ENCODE peak calls at places on chromosomes 11 and 22, in four cellular contexts. B, H, N and X are unnamed samples.

GRCh38 chr11:128488471-128488870 is 98.9 kb downstream of the ETS1 start:
- DNase-seq in B (no peak), H (peak), N (peak), X (no peak)

GRCh38 chr11:62151737-62152102 is 27.9 kb downstream of the INCENP start:
- DNase-seq in B (no peak), H (no peak), N (no peak), X (no peak)

GRCh38 chr22:25081409-25081824 is 118.2 kb upstream of the CRYBB3 start:
- DNase-seq in B (peak), H (peak), N (no peak), X (peak)

GRCh38 chr11:126366064-126366822 is 10.8 kb downstream of the ST3GAL4 start:
- DNase-seq in B (no peak), H (no peak), N (no peak), X (no peak)

GRCh38 chr11:64793271-64794160 is 9.5 kb downstream of the MAP4K2 start:
- DNase-seq in B (no peak), H (no peak), N (no peak), X (no peak)

GRCh38 chr11:45174963-45175362 is 28.5 kb downstream of the PRDM11 start:
- DNase-seq in B (no peak), H (no peak), N (no peak), X (no peak)

GRCh38 chr11:47111318-47111804 is 65.3 kb downstream of the ARFGAP2 start:
- DNase-seq in B (no peak), H (no peak), N (no peak), X (no peak)

GRCh38 chr22:27461470-27461869 is 340.1 kb downstream of the MN1 start:
- DNase-seq in B (peak), H (peak), N (peak), X (peak)

GRCh38 chr11:108758458-108758857 is 93.6 kb downstream of the DDX10 start:
- DNase-seq in B (no peak), H (no peak), N (no peak), X (no peak)

GRCh38 chr11:28003615-28004014 is 104.3 kb downstream of the KIF18A start:
- DNase-seq in B (no peak), H (no peak), N (no peak), X (no peak)

GRCh38 chr11:46696212-46696558 is 4.2 kb downstream of the ARHGAP1 start:
- DNase-seq in B (no peak), H (no peak), N (no peak), X (no peak)

GRCh38 chr11:45141171-45141570 is 5.3 kb upstream of the PRDM11 start:
- DNase-seq in B (no peak), H (no peak), N (no peak), X (no peak)

GRCh38 chr11:96050435-96051182 is 126.7 kb upstream of the MTMR2 start:
- DNase-seq in B (no peak), H (peak), N (peak), X (no peak)

GRCh38 chr22:32202539-32203180 is 2.2 kb downstream of the RFPL2 start:
- DNase-seq in B (peak), H (peak), N (peak), X (peak)

GRCh38 chr11:66727282-66727882 is 1.6 kb downstream of the SPTBN2 start:
- DNase-seq in B (peak), H (peak), N (peak), X (peak)

GRCh38 chr22:39474351-39474991 is 17.7 kb downstream of the MGAT3 start:
- DNase-seq in B (no peak), H (no peak), N (no peak), X (no peak)

GRCh38 chr11:60657880-60658279 is 41.5 kb upstream of the MS4A8 start:
- DNase-seq in B (no peak), H (no peak), N (no peak), X (no peak)

GRCh38 chr11:44416776-44417175 is 106.8 kb upstream of the ALX4 start:
- DNase-seq in B (no peak), H (peak), N (no peak), X (no peak)

GRCh38 chr11:67409261-67409666 is 5.4 kb downstream of the TBC1D10C start:
- DNase-seq in B (no peak), H (no peak), N (no peak), X (no peak)

GRCh38 chr11:119537641-119538253 is 114.8 kb upstream of the THY1 start:
- DNase-seq in B (no peak), H (no peak), N (no peak), X (no peak)

GRCh38 chr11:119339581-119340334 is 925 bp downstream of the C1QTNF5 start:
- DNase-seq in B (no peak), H (peak), N (peak), X (no peak)

GRCh38 chr11:12674936-12675696 is 895 bp downstream of the TEAD1 start:
- DNase-seq in B (no peak), H (no peak), N (peak), X (no peak)

GRCh38 chr11:96054870-96055705 is 131.2 kb upstream of the MTMR2 start:
- DNase-seq in B (peak), H (peak), N (peak), X (peak)

GRCh38 chr11:62147545-62147944 is 23.7 kb downstream of the INCENP start:
- DNase-seq in B (no peak), H (no peak), N (no peak), X (no peak)

GRCh38 chr11:61959026-61959608 is 8.3 kb downstream of the FTH1 start:
- DNase-seq in B (no peak), H (peak), N (no peak), X (no peak)

GRCh38 chr11:70608568-70609314 is 210.4 kb downstream of the CTTN start:
- DNase-seq in B (no peak), H (no peak), N (peak), X (no peak)

GRCh38 chr11:6637871-6638270 is 17.7 kb downstream of the DCHS1 start:
- DNase-seq in B (no peak), H (no peak), N (peak), X (no peak)

GRCh38 chr11:118658372-118659313 is 20.8 kb downstream of the TREH start:
- DNase-seq in B (no peak), H (peak), N (peak), X (no peak)

GRCh38 chr11:29448246-29448877 is 568.5 kb downstream of the KCNA4 start:
- DNase-seq in B (peak), H (peak), N (peak), X (peak)

GRCh38 chr22:50035976-50036375 is 22.1 kb downstream of the TTLL8 start:
- DNase-seq in B (no peak), H (no peak), N (no peak), X (no peak)

GRCh38 chr11:64583296-64584262 is 7.4 kb upstream of the SLC22A12 start:
- DNase-seq in B (no peak), H (peak), N (no peak), X (no peak)

GRCh38 chr22:49420651-49421050 is 407.0 kb downstream of the BRD1 start:
- DNase-seq in B (no peak), H (no peak), N (no peak), X (no peak)

GRCh38 chr11:83168756-83169155 is 11.8 kb downstream of the PCF11 start:
- DNase-seq in B (no peak), H (no peak), N (no peak), X (no peak)

GRCh38 chr11:93775289-93775688 is 8.8 kb upstream of the MED17 start:
- DNase-seq in B (no peak), H (peak), N (no peak), X (no peak)

GRCh38 chr11:35138949-35139881 is at the start of gene CD44:
- DNase-seq in B (peak), H (peak), N (peak), X (peak)

GRCh38 chr22:35400335-35400680 is 368 bp downstream of the MCM5 start:
- DNase-seq in B (no peak), H (no peak), N (no peak), X (no peak)

GRCh38 chr22:43205748-43206514 is 19.0 kb upstream of the TTLL12 start:
- DNase-seq in B (no peak), H (no peak), N (no peak), X (no peak)
- H3K4me3 ChIP-seq in B (no peak), H (no peak), N (no peak), X (no peak)

GRCh38 chr11:120710354-120711187 is 199.0 kb downstream of the GRIK4 start:
- DNase-seq in B (peak), H (peak), N (peak), X (peak)

GRCh38 chr11:120707663-120708062 is 196.1 kb downstream of the GRIK4 start:
- DNase-seq in B (no peak), H (no peak), N (no peak), X (no peak)

GRCh38 chr11:120712014-120712413 is 200.5 kb downstream of the GRIK4 start:
- DNase-seq in B (no peak), H (no peak), N (no peak), X (no peak)

GRCh38 chr11:120708511-120709183 is 197.1 kb downstream of the GRIK4 start:
- DNase-seq in B (no peak), H (no peak), N (no peak), X (no peak)

GRCh38 chr11:120709808-120710207 is 198.3 kb downstream of the GRIK4 start:
- DNase-seq in B (no peak), H (no peak), N (no peak), X (no peak)
- H3K4me3 ChIP-seq in B (no peak), H (no peak), N (no peak), X (no peak)

DNA sequence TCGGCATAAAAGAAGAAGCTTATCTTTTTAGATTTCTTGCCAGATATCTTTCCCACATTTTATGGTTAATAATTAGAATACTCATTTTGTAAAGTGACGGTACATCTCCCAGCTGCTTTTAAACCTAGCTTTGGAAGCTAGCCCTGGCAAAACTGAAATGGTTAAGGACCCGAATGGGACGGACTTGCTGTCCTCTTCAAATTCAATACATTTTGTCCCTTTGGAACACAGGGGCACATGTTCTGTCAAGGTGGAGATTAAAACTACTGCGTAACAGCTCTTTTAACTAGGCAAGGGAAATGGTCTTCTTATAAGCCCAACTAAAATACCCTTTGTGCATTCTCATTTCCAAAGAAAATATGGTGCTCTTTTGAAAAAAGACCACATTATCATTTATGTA is 185.9 kb downstream of the SOX6 start:
- DNase-seq in B (no peak), H (no peak), N (no peak), X (peak)
- H3K4me3 ChIP-seq in B (no peak), H (no peak), N (no peak), X (no peak)

DNA sequence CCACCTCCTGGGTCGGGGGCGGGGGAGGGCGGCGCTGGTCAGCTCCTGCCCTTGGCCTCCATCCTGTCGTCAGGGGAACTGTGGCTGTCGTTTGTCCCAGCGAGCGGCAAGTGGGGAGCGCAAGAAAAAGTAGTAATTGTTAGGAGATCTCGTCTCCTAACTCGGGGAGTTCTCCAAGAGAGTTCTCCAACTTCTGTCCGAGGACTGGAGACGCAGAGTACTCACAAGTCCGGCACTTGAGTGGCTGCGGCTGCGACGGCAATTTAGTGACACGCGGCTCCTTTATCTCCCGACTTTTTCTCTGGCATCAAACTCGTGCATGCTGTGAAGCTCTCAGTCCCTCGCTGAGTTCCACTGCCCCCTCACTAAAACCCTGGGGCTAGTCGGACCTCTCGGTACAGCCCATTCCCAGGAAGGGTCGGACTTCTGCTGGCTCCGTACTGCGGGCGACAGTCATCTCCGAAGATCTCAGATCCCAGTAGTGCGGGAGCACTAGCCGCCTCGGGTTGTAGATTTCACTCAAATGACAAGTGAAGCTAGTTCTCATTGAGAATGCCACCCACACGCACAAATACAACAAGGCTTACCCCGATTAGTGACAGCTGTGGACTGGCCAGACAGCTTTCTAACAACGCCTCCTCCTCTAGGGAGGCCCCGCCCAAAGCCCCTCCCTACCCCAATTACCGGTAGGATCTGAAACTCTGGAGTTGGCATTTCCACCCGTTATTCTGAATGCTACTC is at the start of gene PGR:
- DNase-seq in B (no peak), H (no peak), N (no peak), X (peak)
- H3K4me3 ChIP-seq in B (peak), H (no peak), N (no peak), X (no peak)